ENCODE peak calls at places on chromosomes 1 and 21, in five cellular contexts. U is Peyer's patch, M is uterus, W is prostate gland, X is heart left ventricle. K is an unnamed sample.

GRCh38 chr1:179169616-179170467 is 59.6 kb downstream of the ABL2 start:
- DNase-seq in U (no peak), M (no peak), W (no peak), X (no peak), K (no peak)

GRCh38 chr1:236836157-236836556 is 41.1 kb downstream of the MTR start:
- DNase-seq in U (no peak), M (no peak), W (no peak), X (no peak), K (no peak)

GRCh38 chr1:157948547-157949152 is 44.8 kb upstream of the KIRREL1 start:
- DNase-seq in U (peak), M (no peak), W (no peak), X (no peak), K (no peak)

GRCh38 chr1:54415986-54416385 is 9.8 kb upstream of the SSBP3 start:
- DNase-seq in U (no peak), M (no peak), W (no peak), X (no peak), K (no peak)

GRCh38 chr1:236394905-236395779 is 1.1 kb downstream of the EDARADD start:
- DNase-seq in U (no peak), M (no peak), W (peak), X (peak), K (peak)

GRCh38 chr21:38760017-38760761 is 45.5 kb upstream of the ETS2 start:
- DNase-seq in U (no peak), M (no peak), W (no peak), X (no peak), K (no peak)

GRCh38 chr1:87763498-87763897 is 434.8 kb downstream of the LMO4 start:
- DNase-seq in U (no peak), M (no peak), W (no peak), X (no peak), K (no peak)

GRCh38 chr1:240737761-240738265 is 125.9 kb upstream of the GREM2 start:
- DNase-seq in U (no peak), M (no peak), W (no peak), X (no peak), K (no peak)

GRCh38 chr1:147541672-147542548 is 609 bp downstream of the BCL9 start:
- DNase-seq in U (no peak), M (peak), W (peak), X (peak), K (peak)

GRCh38 chr1:8547791-8548190 is 229.9 kb downstream of the SLC45A1 start:
- DNase-seq in U (no peak), M (no peak), W (no peak), X (no peak), K (no peak)

GRCh38 chr1:186849824-186850223 is 21.1 kb downstream of the PLA2G4A start:
- DNase-seq in U (no peak), M (no peak), W (no peak), X (no peak), K (no peak)

GRCh38 chr1:169529068-169529642 is 43.4 kb upstream of the SLC19A2 start:
- DNase-seq in U (no peak), M (no peak), W (peak), X (no peak), K (peak)

GRCh38 chr1:218930472-218930871 is 243.2 kb upstream of the LYPLAL1 start:
- DNase-seq in U (no peak), M (no peak), W (no peak), X (no peak), K (no peak)

GRCh38 chr1:91828583-91829281 is 57.2 kb downstream of the TGFBR3 start:
- DNase-seq in U (no peak), M (no peak), W (no peak), X (no peak), K (no peak)

GRCh38 chr1:157882560-157882959 is 41.0 kb upstream of the CD5L start:
- DNase-seq in U (no peak), M (no peak), W (no peak), X (no peak), K (no peak)

GRCh38 chr1:147496571-147496970 is 44.7 kb upstream of the BCL9 start:
- DNase-seq in U (no peak), M (peak), W (no peak), X (no peak), K (peak)

GRCh38 chr1:98468111-98468717 is 193.3 kb upstream of the SNX7 start:
- DNase-seq in U (no peak), M (no peak), W (no peak), X (no peak), K (no peak)

GRCh38 chr1:235566092-235566491 is 61.8 kb upstream of the B3GALNT2 start:
- DNase-seq in U (no peak), M (no peak), W (no peak), X (no peak), K (no peak)

GRCh38 chr1:112674986-112675727 is 698 bp downstream of the MOV10 start:
- DNase-seq in U (peak), M (peak), W (peak), X (peak), K (no peak)

GRCh38 chr1:229325873-229326502 is 16.9 kb downstream of the CCSAP start:
- DNase-seq in U (no peak), M (no peak), W (no peak), X (no peak), K (no peak)

GRCh38 chr1:73034255-73034654 is 751.9 kb upstream of the NEGR1 start:
- DNase-seq in U (no peak), M (no peak), W (no peak), X (no peak), K (no peak)

GRCh38 chr1:234398849-234399381 is 25.7 kb downstream of the COA6 start:
- DNase-seq in U (no peak), M (no peak), W (no peak), X (no peak), K (no peak)

GRCh38 chr1:63817152-63817667 is 43.4 kb downstream of the ROR1 start:
- DNase-seq in U (no peak), M (no peak), W (no peak), X (no peak), K (peak)

GRCh38 chr1:39205102-39205780 is 746 bp downstream of the MACF1 start:
- DNase-seq in U (no peak), M (peak), W (no peak), X (peak), K (peak)

GRCh38 chr1:213738658-213739057 is 249.1 kb upstream of the PROX1 start:
- DNase-seq in U (no peak), M (no peak), W (no peak), X (no peak), K (no peak)

GRCh38 chr1:26574690-26575349 is 45.3 kb downstream of the RPS6KA1 start:
- DNase-seq in U (no peak), M (no peak), W (no peak), X (no peak), K (no peak)

GRCh38 chr1:82485591-82486369 is 685.0 kb downstream of the ADGRL2 start:
- DNase-seq in U (no peak), M (no peak), W (peak), X (no peak), K (no peak)

DNA sequence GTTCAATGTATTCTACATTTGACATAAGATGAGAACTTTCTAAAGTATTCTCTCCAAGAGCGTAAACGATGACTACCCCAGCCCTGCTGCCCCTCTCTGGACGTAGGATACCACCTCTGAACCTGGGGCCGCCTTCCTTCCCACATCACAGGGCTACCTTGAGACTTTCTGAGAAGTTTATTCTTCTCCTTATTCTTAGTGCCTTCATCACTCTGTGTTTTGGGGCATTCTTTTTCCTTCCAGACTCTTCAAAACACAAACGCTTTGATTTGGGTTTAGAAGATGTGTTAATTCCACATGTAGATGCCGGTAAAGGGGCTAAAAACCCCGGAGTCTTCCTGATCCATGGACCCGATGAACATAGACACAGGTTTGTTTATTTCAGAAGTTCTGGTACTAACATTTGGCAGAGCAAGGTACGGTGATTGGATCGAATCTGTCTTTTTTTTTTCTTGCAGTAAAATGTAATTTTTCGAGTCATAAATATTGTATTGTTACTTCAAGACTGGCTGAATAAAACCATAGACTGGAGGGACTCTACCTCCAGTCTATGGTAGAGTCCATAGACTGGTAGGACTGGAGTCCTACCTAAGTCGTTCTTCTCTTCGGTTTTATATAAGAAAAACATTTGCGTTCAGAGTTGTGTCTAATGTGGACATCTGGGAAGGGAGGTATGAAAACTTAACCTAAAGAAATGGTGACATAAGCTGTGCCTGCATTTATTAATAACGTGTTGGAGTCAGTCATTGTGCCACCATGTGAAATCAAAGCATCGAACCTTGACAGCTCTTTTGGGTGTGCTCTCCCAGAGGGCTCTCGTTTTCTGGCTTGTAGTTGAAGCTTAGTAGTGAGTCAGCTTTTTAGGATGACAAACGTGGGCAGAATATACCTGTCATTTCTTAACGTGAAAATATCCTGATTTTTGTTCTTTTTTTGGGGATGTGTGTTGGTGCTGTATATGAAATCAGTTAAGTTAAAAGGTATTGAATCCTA is 1.2 kb downstream of the MAN1A2 start:
- DNase-seq in U (peak), M (no peak), W (no peak), X (no peak), K (no peak)
- TF ChIP-seq POLR2A in U (no peak), M (no peak), W (no peak), X (no peak), K (no peak)

GRCh38 chr1:226360106-226360746 is 47.7 kb downstream of the PARP1 start:
- DNase-seq in U (no peak), M (no peak), W (no peak), X (no peak), K (no peak)

GRCh38 chr1:226355679-226356583 is 47.0 kb upstream of the LIN9 start:
- DNase-seq in U (no peak), M (no peak), W (no peak), X (no peak), K (no peak)

GRCh38 chr1:226353698-226354525 is 44.9 kb upstream of the LIN9 start:
- DNase-seq in U (no peak), M (no peak), W (no peak), X (no peak), K (no peak)

GRCh38 chr1:226355016-226355415 is 46.1 kb upstream of the LIN9 start:
- DNase-seq in U (no peak), M (no peak), W (no peak), X (no peak), K (no peak)

DNA sequence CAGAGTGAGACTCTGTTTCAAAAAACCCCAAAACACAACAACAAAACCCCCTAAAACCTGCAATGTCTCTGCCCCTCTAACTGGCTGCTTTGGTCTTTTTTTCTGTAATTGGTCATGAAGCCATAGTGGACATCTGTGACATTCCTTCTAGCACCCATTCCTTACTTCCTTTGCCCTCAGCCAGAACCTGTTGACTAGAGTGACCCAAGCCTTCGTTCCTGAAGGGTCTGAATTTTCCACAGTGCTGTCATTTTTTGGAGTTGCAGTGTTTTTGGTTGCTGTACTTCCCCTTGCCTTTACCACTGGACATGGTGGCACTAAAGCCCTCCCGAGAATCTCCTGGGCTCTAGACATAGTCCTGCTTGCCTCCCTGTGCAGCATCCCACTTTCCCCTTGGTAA is 48.5 kb upstream of the LIN9 start:
- DNase-seq in U (no peak), M (no peak), W (no peak), X (no peak), K (no peak)
- TF ChIP-seq POLR2A in U (no peak), M (no peak), W (no peak), X (no peak), K (no peak)

GRCh38 chr1:23867953-23868847 is at the start of gene FUCA1:
- DNase-seq in U (peak), M (peak), W (peak), X (peak), K (peak)
- TF ChIP-seq POLR2A in U (peak), M (peak), W (peak), X (no peak), K (no peak)

GRCh38 chr1:109137959-109138757 is 24.2 kb downstream of the ELAPOR1 start:
- DNase-seq in U (no peak), M (no peak), W (peak), X (no peak), K (peak)
- TF ChIP-seq POLR2A in U (peak), M (no peak), W (no peak), X (no peak), K (no peak)

GRCh38 chr1:204828352-204828850 is 42.3 kb upstream of the NFASC start:
- DNase-seq in U (peak), M (peak), W (no peak), X (peak), K (peak)
- TF ChIP-seq POLR2A in U (no peak), M (peak), W (no peak), X (no peak), K (no peak)

GRCh38 chr1:38029081-38029681 is 16.6 kb downstream of the UTP11 start:
- DNase-seq in U (no peak), M (peak), W (no peak), X (no peak), K (no peak)

GRCh38 chr1:38026592-38027200 is 14.2 kb downstream of the UTP11 start:
- DNase-seq in U (no peak), M (no peak), W (peak), X (no peak), K (peak)

GRCh38 chr1:38028671-38029070 is 16.1 kb downstream of the UTP11 start:
- DNase-seq in U (no peak), M (no peak), W (no peak), X (no peak), K (no peak)

GRCh38 chr1:38028105-38028591 is 15.6 kb downstream of the UTP11 start:
- DNase-seq in U (no peak), M (no peak), W (no peak), X (no peak), K (no peak)

GRCh38 chr1:38027201-38028104 is 14.9 kb downstream of the UTP11 start:
- DNase-seq in U (no peak), M (no peak), W (peak), X (no peak), K (no peak)
- TF ChIP-seq POLR2A in U (no peak), M (no peak), W (no peak), X (no peak), K (no peak)

K was measured in stomach.